ENCODE peak calls at places on chromosomes 11 and 22, in eight cellular contexts. One of them, this sample, is unnamed.

GRCh38 chr11:11372461-11372860 is 19.4 kb upstream of the CSNK2A3 start:
- DNase-seq in RCC 7860: no peak
- DNase-seq in ecto neural progenitor cell: no peak
- DNase-seq in heart right ventricle: no peak
- DNase-seq in left kidney: no peak
- DNase-seq in SHP77: no peak
- DNase-seq in cardiac muscle cell: no peak
- DNase-seq in glomerular endothelial cell: no peak
- DNase-seq in this sample: no peak

GRCh38 chr11:6437993-6438392 is 2.8 kb downstream of the HPX start:
- DNase-seq in glomerular endothelial cell: no peak
- DNase-seq in ecto neural progenitor cell: no peak
- DNase-seq in heart right ventricle: no peak
- DNase-seq in RCC 7860: no peak
- DNase-seq in cardiac muscle cell: no peak
- DNase-seq in left kidney: no peak
- DNase-seq in SHP77: no peak
- DNase-seq in this sample: no peak

GRCh38 chr11:110778351-110778750 is 66.1 kb upstream of the ARHGAP20 start:
- DNase-seq in heart right ventricle: no peak
- DNase-seq in left kidney: no peak
- DNase-seq in ecto neural progenitor cell: no peak
- DNase-seq in SHP77: no peak
- DNase-seq in glomerular endothelial cell: no peak
- DNase-seq in cardiac muscle cell: no peak
- DNase-seq in RCC 7860: no peak
- DNase-seq in this sample: no peak

GRCh38 chr22:20155330-20156041 is 4.6 kb upstream of the CCDC188 start:
- DNase-seq in ecto neural progenitor cell: no peak
- DNase-seq in left kidney: peak; percentile 80
- DNase-seq in SHP77: peak; percentile 88
- DNase-seq in heart right ventricle: peak; percentile 64
- DNase-seq in RCC 7860: peak; percentile 36
- DNase-seq in cardiac muscle cell: no peak
- DNase-seq in glomerular endothelial cell: peak; percentile 22
- DNase-seq in this sample: no peak

GRCh38 chr11:16605440-16605970 is 132.9 kb upstream of the C11orf58 start:
- DNase-seq in heart right ventricle: peak; percentile 52
- DNase-seq in ecto neural progenitor cell: peak; percentile 67
- DNase-seq in RCC 7860: no peak
- DNase-seq in left kidney: peak; percentile 77
- DNase-seq in SHP77: no peak
- DNase-seq in cardiac muscle cell: peak; percentile 56
- DNase-seq in glomerular endothelial cell: no peak
- DNase-seq in this sample: no peak

GRCh38 chr11:67312187-67313021 is 9.1 kb downstream of the SSH3 start:
- DNase-seq in SHP77: no peak
- DNase-seq in left kidney: no peak
- DNase-seq in ecto neural progenitor cell: no peak
- DNase-seq in glomerular endothelial cell: no peak
- DNase-seq in cardiac muscle cell: no peak
- DNase-seq in heart right ventricle: no peak
- DNase-seq in RCC 7860: no peak
- DNase-seq in this sample: no peak

GRCh38 chr11:114166897-114167323 is 107.4 kb downstream of the ZBTB16 start:
- DNase-seq in left kidney: no peak
- DNase-seq in ecto neural progenitor cell: no peak
- DNase-seq in heart right ventricle: no peak
- DNase-seq in cardiac muscle cell: no peak
- DNase-seq in RCC 7860: peak; percentile 8
- DNase-seq in glomerular endothelial cell: no peak
- DNase-seq in SHP77: no peak
- DNase-seq in this sample: peak; percentile 40

GRCh38 chr22:46113910-46114517 is 36.3 kb upstream of the PPARA start:
- DNase-seq in RCC 7860: no peak
- DNase-seq in heart right ventricle: no peak
- DNase-seq in left kidney: no peak
- DNase-seq in cardiac muscle cell: no peak
- DNase-seq in glomerular endothelial cell: no peak
- DNase-seq in ecto neural progenitor cell: no peak
- DNase-seq in SHP77: no peak
- DNase-seq in this sample: no peak

GRCh38 chr11:128549256-128549944 is 38.0 kb downstream of the ETS1 start:
- DNase-seq in glomerular endothelial cell: no peak
- DNase-seq in RCC 7860: no peak
- DNase-seq in heart right ventricle: peak; percentile 93
- DNase-seq in ecto neural progenitor cell: no peak
- DNase-seq in SHP77: no peak
- DNase-seq in left kidney: peak; percentile 69
- DNase-seq in cardiac muscle cell: no peak
- DNase-seq in this sample: no peak

GRCh38 chr11:41461057-41461681 is 1.7 kb upstream of the LRRC4C start:
- DNase-seq in ecto neural progenitor cell: no peak
- DNase-seq in heart right ventricle: no peak
- DNase-seq in left kidney: peak; percentile 47
- DNase-seq in glomerular endothelial cell: no peak
- DNase-seq in SHP77: no peak
- DNase-seq in RCC 7860: peak; percentile 9
- DNase-seq in cardiac muscle cell: no peak
- DNase-seq in this sample: no peak

GRCh38 chr22:24072361-24072760 is 61.3 kb downstream of the CABIN1 start:
- DNase-seq in cardiac muscle cell: no peak
- DNase-seq in ecto neural progenitor cell: no peak
- DNase-seq in left kidney: no peak
- DNase-seq in RCC 7860: no peak
- DNase-seq in glomerular endothelial cell: no peak
- DNase-seq in heart right ventricle: no peak
- DNase-seq in SHP77: no peak
- DNase-seq in this sample: no peak

GRCh38 chr11:2521081-2521480 is 76.3 kb downstream of the KCNQ1 start:
- DNase-seq in ecto neural progenitor cell: peak; percentile 35
- DNase-seq in SHP77: no peak
- DNase-seq in heart right ventricle: no peak
- DNase-seq in glomerular endothelial cell: no peak
- DNase-seq in cardiac muscle cell: no peak
- DNase-seq in RCC 7860: no peak
- DNase-seq in left kidney: no peak
- DNase-seq in this sample: no peak

GRCh38 chr22:41681616-41682015 is 7.1 kb downstream of the SNU13 start:
- DNase-seq in RCC 7860: no peak
- DNase-seq in SHP77: peak; percentile 24
- DNase-seq in ecto neural progenitor cell: no peak
- DNase-seq in glomerular endothelial cell: no peak
- DNase-seq in cardiac muscle cell: no peak
- DNase-seq in left kidney: peak; percentile 43
- DNase-seq in heart right ventricle: no peak
- DNase-seq in this sample: no peak

GRCh38 chr11:7534030-7534378 is 20.2 kb downstream of the PPFIBP2 start:
- DNase-seq in cardiac muscle cell: no peak
- DNase-seq in SHP77: no peak
- DNase-seq in glomerular endothelial cell: no peak
- DNase-seq in ecto neural progenitor cell: no peak
- DNase-seq in heart right ventricle: no peak
- DNase-seq in left kidney: no peak
- DNase-seq in RCC 7860: no peak
- DNase-seq in this sample: no peak

GRCh38 chr22:19879996-19880785 is 25.5 kb upstream of the GNB1L start:
- DNase-seq in SHP77: no peak
- DNase-seq in ecto neural progenitor cell: no peak
- DNase-seq in glomerular endothelial cell: no peak
- DNase-seq in RCC 7860: no peak
- DNase-seq in heart right ventricle: no peak
- DNase-seq in left kidney: no peak
- DNase-seq in cardiac muscle cell: no peak
- DNase-seq in this sample: no peak

GRCh38 chr11:9003573-9004309 is at the start of gene NRIP3:
- DNase-seq in left kidney: peak; percentile 90
- DNase-seq in cardiac muscle cell: peak; percentile 81
- DNase-seq in SHP77: peak; percentile 45
- DNase-seq in glomerular endothelial cell: no peak
- DNase-seq in heart right ventricle: peak; percentile 59
- DNase-seq in RCC 7860: peak; percentile 30
- DNase-seq in ecto neural progenitor cell: peak; percentile 84
- DNase-seq in this sample: peak; percentile 51

GRCh38 chr22:42344391-42344861 is 74.0 kb upstream of the TCF20 start:
- DNase-seq in left kidney: peak; percentile 68
- DNase-seq in heart right ventricle: no peak
- DNase-seq in glomerular endothelial cell: no peak
- DNase-seq in RCC 7860: no peak
- DNase-seq in SHP77: peak; percentile 63
- DNase-seq in cardiac muscle cell: no peak
- DNase-seq in ecto neural progenitor cell: no peak
- DNase-seq in this sample: peak; percentile 84

GRCh38 chr11:20762112-20762511 is 92.7 kb downstream of the NELL1 start:
- DNase-seq in glomerular endothelial cell: no peak
- DNase-seq in cardiac muscle cell: no peak
- DNase-seq in heart right ventricle: no peak
- DNase-seq in left kidney: no peak
- DNase-seq in SHP77: no peak
- DNase-seq in RCC 7860: no peak
- DNase-seq in ecto neural progenitor cell: no peak
- DNase-seq in this sample: no peak

GRCh38 chr11:70799386-70799785 is 401.1 kb downstream of the CTTN start:
- DNase-seq in left kidney: no peak
- DNase-seq in SHP77: no peak
- DNase-seq in heart right ventricle: no peak
- DNase-seq in glomerular endothelial cell: no peak
- DNase-seq in RCC 7860: no peak
- DNase-seq in cardiac muscle cell: no peak
- DNase-seq in ecto neural progenitor cell: no peak
- DNase-seq in this sample: no peak

GRCh38 chr11:100578966-100579365 is 108.1 kb upstream of the ARHGAP42 start:
- DNase-seq in glomerular endothelial cell: no peak
- DNase-seq in heart right ventricle: no peak
- DNase-seq in SHP77: no peak
- DNase-seq in ecto neural progenitor cell: no peak
- DNase-seq in left kidney: no peak
- DNase-seq in RCC 7860: no peak
- DNase-seq in cardiac muscle cell: no peak
- DNase-seq in this sample: no peak

GRCh38 chr11:67264886-67265632 is 1.2 kb upstream of the GRK2 start:
- DNase-seq in glomerular endothelial cell: no peak
- DNase-seq in left kidney: no peak
- DNase-seq in heart right ventricle: no peak
- DNase-seq in RCC 7860: no peak
- DNase-seq in SHP77: no peak
- DNase-seq in cardiac muscle cell: no peak
- DNase-seq in ecto neural progenitor cell: no peak
- DNase-seq in this sample: no peak

GRCh38 chr22:45537734-45538181 is 35.1 kb downstream of the FBLN1 start:
- DNase-seq in ecto neural progenitor cell: no peak
- DNase-seq in heart right ventricle: peak; percentile 36
- DNase-seq in cardiac muscle cell: no peak
- DNase-seq in glomerular endothelial cell: no peak
- DNase-seq in left kidney: no peak
- DNase-seq in SHP77: peak; percentile 38
- DNase-seq in RCC 7860: no peak
- DNase-seq in this sample: no peak

GRCh38 chr11:70711095-70711910 is 313.0 kb downstream of the CTTN start:
- DNase-seq in RCC 7860: no peak
- DNase-seq in ecto neural progenitor cell: no peak
- DNase-seq in cardiac muscle cell: no peak
- DNase-seq in glomerular endothelial cell: no peak
- DNase-seq in SHP77: no peak
- DNase-seq in left kidney: peak; percentile 36
- DNase-seq in heart right ventricle: no peak
- DNase-seq in this sample: no peak

GRCh38 chr11:57444362-57445074 is 15.8 kb upstream of the RTN4RL2 start:
- DNase-seq in heart right ventricle: no peak
- DNase-seq in RCC 7860: no peak
- DNase-seq in ecto neural progenitor cell: no peak
- DNase-seq in SHP77: no peak
- DNase-seq in left kidney: no peak
- DNase-seq in glomerular endothelial cell: no peak
- DNase-seq in cardiac muscle cell: no peak
- DNase-seq in this sample: no peak